ENCODE peak calls at places on chromosome 2, in eight cellular contexts. One of them, this sample, is unnamed.

GRCh38 chr2:36322108-36322507 is 33.5 kb upstream of the CRIM1 start:
- DNase-seq in IMR-90: peak
- DNase-seq in CD8-positive, alpha-beta T cell: no peak
- DNase-seq in sigmoid colon: no peak
- DNase-seq in heart left ventricle: no peak
- DNase-seq in left ventricle myocardium inferior: no peak
- DNase-seq in brain microvascular endothelial cell: peak
- DNase-seq in lower lobe of right lung: no peak
- DNase-seq in this sample: no peak

GRCh38 chr2:168849610-168850009 is 40.6 kb downstream of the SPC25 start:
- DNase-seq in IMR-90: peak
- DNase-seq in CD8-positive, alpha-beta T cell: no peak
- DNase-seq in sigmoid colon: no peak
- DNase-seq in heart left ventricle: no peak
- DNase-seq in left ventricle myocardium inferior: peak
- DNase-seq in brain microvascular endothelial cell: peak
- DNase-seq in lower lobe of right lung: no peak
- DNase-seq in this sample: no peak

GRCh38 chr2:101400048-101400447 is 12.7 kb upstream of the CREG2 start:
- DNase-seq in IMR-90: peak
- DNase-seq in CD8-positive, alpha-beta T cell: no peak
- DNase-seq in sigmoid colon: no peak
- DNase-seq in heart left ventricle: no peak
- DNase-seq in left ventricle myocardium inferior: no peak
- DNase-seq in brain microvascular endothelial cell: no peak
- DNase-seq in lower lobe of right lung: no peak
- DNase-seq in this sample: peak

GRCh38 chr2:174833737-174834136 is 69.5 kb upstream of the CHRNA1 start:
- DNase-seq in IMR-90: no peak
- DNase-seq in CD8-positive, alpha-beta T cell: no peak
- DNase-seq in sigmoid colon: no peak
- DNase-seq in heart left ventricle: no peak
- DNase-seq in left ventricle myocardium inferior: no peak
- DNase-seq in brain microvascular endothelial cell: no peak
- DNase-seq in lower lobe of right lung: no peak
- DNase-seq in this sample: no peak

GRCh38 chr2:223619486-223620129 is 17.4 kb upstream of the SCG2 start:
- DNase-seq in IMR-90: no peak
- DNase-seq in CD8-positive, alpha-beta T cell: no peak
- DNase-seq in sigmoid colon: no peak
- DNase-seq in heart left ventricle: no peak
- DNase-seq in left ventricle myocardium inferior: no peak
- DNase-seq in brain microvascular endothelial cell: no peak
- DNase-seq in lower lobe of right lung: no peak
- DNase-seq in this sample: no peak

GRCh38 chr2:128440666-128441340 is 122.1 kb upstream of the HS6ST1 start:
- DNase-seq in IMR-90: no peak
- DNase-seq in CD8-positive, alpha-beta T cell: no peak
- DNase-seq in sigmoid colon: no peak
- DNase-seq in heart left ventricle: no peak
- DNase-seq in left ventricle myocardium inferior: no peak
- DNase-seq in brain microvascular endothelial cell: no peak
- DNase-seq in lower lobe of right lung: no peak
- DNase-seq in this sample: peak

GRCh38 chr2:240946654-240947053 is 40.5 kb downstream of the CROCC2 start:
- DNase-seq in IMR-90: no peak
- DNase-seq in CD8-positive, alpha-beta T cell: no peak
- DNase-seq in sigmoid colon: peak
- DNase-seq in heart left ventricle: peak
- DNase-seq in left ventricle myocardium inferior: no peak
- DNase-seq in brain microvascular endothelial cell: no peak
- DNase-seq in lower lobe of right lung: peak
- DNase-seq in this sample: no peak

GRCh38 chr2:237497820-237498128 is 10.7 kb downstream of the MLPH start:
- DNase-seq in IMR-90: peak
- DNase-seq in CD8-positive, alpha-beta T cell: no peak
- DNase-seq in sigmoid colon: no peak
- DNase-seq in heart left ventricle: no peak
- DNase-seq in left ventricle myocardium inferior: no peak
- DNase-seq in brain microvascular endothelial cell: no peak
- DNase-seq in lower lobe of right lung: peak
- DNase-seq in this sample: no peak

GRCh38 chr2:109209412-109209811 is 80.4 kb downstream of the SH3RF3 start:
- DNase-seq in IMR-90: peak
- DNase-seq in CD8-positive, alpha-beta T cell: no peak
- DNase-seq in sigmoid colon: peak
- DNase-seq in heart left ventricle: no peak
- DNase-seq in left ventricle myocardium inferior: no peak
- DNase-seq in brain microvascular endothelial cell: peak
- DNase-seq in lower lobe of right lung: no peak
- DNase-seq in this sample: peak

GRCh38 chr2:218217366-218218309 is 649 bp downstream of the ARPC2 start:
- DNase-seq in IMR-90: peak
- DNase-seq in CD8-positive, alpha-beta T cell: peak
- DNase-seq in sigmoid colon: peak
- DNase-seq in heart left ventricle: peak
- DNase-seq in left ventricle myocardium inferior: peak
- DNase-seq in brain microvascular endothelial cell: no peak
- DNase-seq in lower lobe of right lung: peak
- DNase-seq in this sample: peak

GRCh38 chr2:218221015-218221414 is 4.0 kb downstream of the ARPC2 start:
- DNase-seq in IMR-90: no peak
- DNase-seq in CD8-positive, alpha-beta T cell: peak
- DNase-seq in sigmoid colon: no peak
- DNase-seq in heart left ventricle: no peak
- DNase-seq in left ventricle myocardium inferior: no peak
- DNase-seq in brain microvascular endothelial cell: no peak
- DNase-seq in lower lobe of right lung: no peak
- DNase-seq in this sample: no peak

GRCh38 chr2:218223046-218223445 is 6.1 kb downstream of the ARPC2 start:
- DNase-seq in IMR-90: peak
- DNase-seq in CD8-positive, alpha-beta T cell: peak
- DNase-seq in sigmoid colon: no peak
- DNase-seq in heart left ventricle: no peak
- DNase-seq in left ventricle myocardium inferior: no peak
- DNase-seq in brain microvascular endothelial cell: no peak
- DNase-seq in lower lobe of right lung: no peak
- DNase-seq in this sample: no peak

GRCh38 chr2:218218409-218219185 is 1.6 kb downstream of the ARPC2 start:
- DNase-seq in IMR-90: no peak
- DNase-seq in CD8-positive, alpha-beta T cell: peak
- DNase-seq in sigmoid colon: no peak
- DNase-seq in heart left ventricle: no peak
- DNase-seq in left ventricle myocardium inferior: no peak
- DNase-seq in brain microvascular endothelial cell: no peak
- DNase-seq in lower lobe of right lung: no peak
- DNase-seq in this sample: no peak

GRCh38 chr2:218219934-218220333 is 2.9 kb downstream of the ARPC2 start:
- DNase-seq in IMR-90: no peak
- DNase-seq in CD8-positive, alpha-beta T cell: no peak
- DNase-seq in sigmoid colon: no peak
- DNase-seq in heart left ventricle: no peak
- DNase-seq in left ventricle myocardium inferior: no peak
- DNase-seq in brain microvascular endothelial cell: no peak
- DNase-seq in lower lobe of right lung: no peak
- DNase-seq in this sample: no peak
- H3K4me3 ChIP-seq in IMR-90: no peak
- H3K4me3 ChIP-seq in CD8-positive, alpha-beta T cell: peak
- H3K4me3 ChIP-seq in sigmoid colon: no peak
- H3K4me3 ChIP-seq in heart left ventricle: peak
- H3K4me3 ChIP-seq in left ventricle myocardium inferior: peak
- H3K4me3 ChIP-seq in brain microvascular endothelial cell: peak
- H3K4me3 ChIP-seq in lower lobe of right lung: peak
- H3K4me3 ChIP-seq in this sample: peak

GRCh38 chr2:25312958-25313710 is 28.6 kb downstream of the DNMT3A start:
- DNase-seq in IMR-90: no peak
- DNase-seq in CD8-positive, alpha-beta T cell: peak
- DNase-seq in sigmoid colon: no peak
- DNase-seq in heart left ventricle: peak
- DNase-seq in left ventricle myocardium inferior: no peak
- DNase-seq in brain microvascular endothelial cell: no peak
- DNase-seq in lower lobe of right lung: no peak
- DNase-seq in this sample: no peak

GRCh38 chr2:25314514-25315315 is 27.0 kb downstream of the DNMT3A start:
- DNase-seq in IMR-90: peak
- DNase-seq in CD8-positive, alpha-beta T cell: peak
- DNase-seq in sigmoid colon: peak
- DNase-seq in heart left ventricle: peak
- DNase-seq in left ventricle myocardium inferior: peak
- DNase-seq in brain microvascular endothelial cell: no peak
- DNase-seq in lower lobe of right lung: peak
- DNase-seq in this sample: peak

GRCh38 chr2:25313711-25314513 is 27.8 kb downstream of the DNMT3A start:
- DNase-seq in IMR-90: no peak
- DNase-seq in CD8-positive, alpha-beta T cell: no peak
- DNase-seq in sigmoid colon: no peak
- DNase-seq in heart left ventricle: peak
- DNase-seq in left ventricle myocardium inferior: no peak
- DNase-seq in brain microvascular endothelial cell: no peak
- DNase-seq in lower lobe of right lung: no peak
- DNase-seq in this sample: no peak

GRCh38 chr2:25315316-25315680 is 26.4 kb downstream of the DNMT3A start:
- DNase-seq in IMR-90: no peak
- DNase-seq in CD8-positive, alpha-beta T cell: no peak
- DNase-seq in sigmoid colon: no peak
- DNase-seq in heart left ventricle: no peak
- DNase-seq in left ventricle myocardium inferior: peak
- DNase-seq in brain microvascular endothelial cell: no peak
- DNase-seq in lower lobe of right lung: no peak
- DNase-seq in this sample: no peak

DNA sequence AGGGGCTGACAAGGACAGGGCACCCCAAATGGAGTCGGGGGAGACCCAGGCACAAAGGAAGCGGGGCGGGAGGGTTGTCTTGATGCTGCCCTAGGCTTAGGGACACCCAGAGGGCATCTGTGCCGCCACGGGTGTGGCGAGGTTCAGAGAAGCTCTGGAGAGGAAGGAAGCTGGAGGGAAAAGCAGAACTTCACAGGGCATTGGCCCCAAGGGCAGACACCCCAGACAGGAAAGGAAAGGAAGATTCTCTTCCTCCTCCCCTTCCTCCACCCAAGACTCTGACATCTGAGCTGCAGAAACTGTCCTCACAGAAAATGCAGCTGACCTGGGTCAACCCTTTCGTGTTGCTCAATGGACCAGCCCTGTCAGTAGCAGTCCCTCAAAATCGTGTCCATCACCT is 25.6 kb downstream of the DNMT3A start:
- DNase-seq in IMR-90: no peak
- DNase-seq in CD8-positive, alpha-beta T cell: no peak
- DNase-seq in sigmoid colon: no peak
- DNase-seq in heart left ventricle: peak
- DNase-seq in left ventricle myocardium inferior: peak
- DNase-seq in brain microvascular endothelial cell: no peak
- DNase-seq in lower lobe of right lung: peak
- DNase-seq in this sample: no peak
- H3K27ac ChIP-seq in IMR-90: no peak
- H3K27ac ChIP-seq in CD8-positive, alpha-beta T cell: no peak
- H3K27ac ChIP-seq in sigmoid colon: peak
- H3K27ac ChIP-seq in heart left ventricle: no peak
- H3K27ac ChIP-seq in left ventricle myocardium inferior: peak
- H3K27ac ChIP-seq in brain microvascular endothelial cell: no peak
- H3K27ac ChIP-seq in lower lobe of right lung: peak
- H3K27ac ChIP-seq in this sample: no peak

GRCh38 chr2:190335225-190335559 is 8.2 kb upstream of the INPP1 start:
- DNase-seq in IMR-90: no peak
- DNase-seq in CD8-positive, alpha-beta T cell: no peak
- DNase-seq in sigmoid colon: no peak
- DNase-seq in heart left ventricle: no peak
- DNase-seq in left ventricle myocardium inferior: no peak
- DNase-seq in brain microvascular endothelial cell: no peak
- DNase-seq in lower lobe of right lung: no peak
- DNase-seq in this sample: no peak

GRCh38 chr2:190336420-190336819 is 7.0 kb upstream of the INPP1 start:
- DNase-seq in IMR-90: no peak
- DNase-seq in CD8-positive, alpha-beta T cell: no peak
- DNase-seq in sigmoid colon: no peak
- DNase-seq in heart left ventricle: no peak
- DNase-seq in left ventricle myocardium inferior: no peak
- DNase-seq in brain microvascular endothelial cell: no peak
- DNase-seq in lower lobe of right lung: no peak
- DNase-seq in this sample: no peak

GRCh38 chr2:190339394-190339793 is 4.0 kb upstream of the INPP1 start:
- DNase-seq in IMR-90: no peak
- DNase-seq in CD8-positive, alpha-beta T cell: no peak
- DNase-seq in sigmoid colon: no peak
- DNase-seq in heart left ventricle: no peak
- DNase-seq in left ventricle myocardium inferior: no peak
- DNase-seq in brain microvascular endothelial cell: no peak
- DNase-seq in lower lobe of right lung: no peak
- DNase-seq in this sample: no peak

GRCh38 chr2:190340369-190340768 is 3.0 kb upstream of the INPP1 start:
- DNase-seq in IMR-90: no peak
- DNase-seq in CD8-positive, alpha-beta T cell: no peak
- DNase-seq in sigmoid colon: no peak
- DNase-seq in heart left ventricle: no peak
- DNase-seq in left ventricle myocardium inferior: no peak
- DNase-seq in brain microvascular endothelial cell: peak
- DNase-seq in lower lobe of right lung: no peak
- DNase-seq in this sample: no peak

GRCh38 chr2:190338453-190338852 is 4.9 kb upstream of the INPP1 start:
- DNase-seq in IMR-90: no peak
- DNase-seq in CD8-positive, alpha-beta T cell: no peak
- DNase-seq in sigmoid colon: no peak
- DNase-seq in heart left ventricle: no peak
- DNase-seq in left ventricle myocardium inferior: no peak
- DNase-seq in brain microvascular endothelial cell: no peak
- DNase-seq in lower lobe of right lung: no peak
- DNase-seq in this sample: no peak
- TF ChIP-seq CTCF in IMR-90: no peak
- TF ChIP-seq CTCF in CD8-positive, alpha-beta T cell: peak
- TF ChIP-seq CTCF in sigmoid colon: no peak
- TF ChIP-seq CTCF in heart left ventricle: no peak
- TF ChIP-seq CTCF in left ventricle myocardium inferior: no peak
- TF ChIP-seq CTCF in brain microvascular endothelial cell: no peak
- TF ChIP-seq CTCF in lower lobe of right lung: no peak
- TF ChIP-seq CTCF in this sample: no peak

GRCh38 chr2:233141888-233142287 is 81.7 kb downstream of the INPP5D start:
- DNase-seq in IMR-90: no peak
- DNase-seq in CD8-positive, alpha-beta T cell: no peak
- DNase-seq in sigmoid colon: no peak
- DNase-seq in heart left ventricle: no peak
- DNase-seq in left ventricle myocardium inferior: no peak
- DNase-seq in brain microvascular endothelial cell: no peak
- DNase-seq in lower lobe of right lung: no peak
- DNase-seq in this sample: no peak

GRCh38 chr2:233137040-233137439 is 76.9 kb downstream of the INPP5D start:
- DNase-seq in IMR-90: no peak
- DNase-seq in CD8-positive, alpha-beta T cell: no peak
- DNase-seq in sigmoid colon: no peak
- DNase-seq in heart left ventricle: no peak
- DNase-seq in left ventricle myocardium inferior: no peak
- DNase-seq in brain microvascular endothelial cell: no peak
- DNase-seq in lower lobe of right lung: no peak
- DNase-seq in this sample: no peak

GRCh38 chr2:233142355-233142897 is 82.3 kb downstream of the INPP5D start:
- DNase-seq in IMR-90: no peak
- DNase-seq in CD8-positive, alpha-beta T cell: peak
- DNase-seq in sigmoid colon: no peak
- DNase-seq in heart left ventricle: no peak
- DNase-seq in left ventricle myocardium inferior: no peak
- DNase-seq in brain microvascular endothelial cell: no peak
- DNase-seq in lower lobe of right lung: no peak
- DNase-seq in this sample: no peak

GRCh38 chr2:233140913-233141469 is 80.8 kb downstream of the INPP5D start:
- DNase-seq in IMR-90: no peak
- DNase-seq in CD8-positive, alpha-beta T cell: no peak
- DNase-seq in sigmoid colon: peak
- DNase-seq in heart left ventricle: no peak
- DNase-seq in left ventricle myocardium inferior: no peak
- DNase-seq in brain microvascular endothelial cell: no peak
- DNase-seq in lower lobe of right lung: no peak
- DNase-seq in this sample: no peak

GRCh38 chr2:233139875-233140585 is 79.9 kb downstream of the INPP5D start:
- DNase-seq in IMR-90: no peak
- DNase-seq in CD8-positive, alpha-beta T cell: no peak
- DNase-seq in sigmoid colon: no peak
- DNase-seq in heart left ventricle: no peak
- DNase-seq in left ventricle myocardium inferior: no peak
- DNase-seq in brain microvascular endothelial cell: no peak
- DNase-seq in lower lobe of right lung: no peak
- DNase-seq in this sample: no peak
- H3K4me3 ChIP-seq in IMR-90: no peak
- H3K4me3 ChIP-seq in CD8-positive, alpha-beta T cell: no peak
- H3K4me3 ChIP-seq in sigmoid colon: no peak
- H3K4me3 ChIP-seq in heart left ventricle: no peak
- H3K4me3 ChIP-seq in left ventricle myocardium inferior: no peak
- H3K4me3 ChIP-seq in brain microvascular endothelial cell: no peak
- H3K4me3 ChIP-seq in lower lobe of right lung: no peak
- H3K4me3 ChIP-seq in this sample: no peak